ENCODE peak calls at places on chromosomes 12 and 14, in ten cellular contexts. One of them, this sample, is unnamed.

GRCh38 chr12:6386522-6386921 is 2.6 kb downstream of the LTBR start:
- DNase-seq in A549: no peak
- DNase-seq in EH: no peak
- DNase-seq in H1: no peak
- DNase-seq in NCI-H1048: no peak
- DNase-seq in cortex of kidney: no peak
- DNase-seq in posterior cingulate gyrus: no peak
- DNase-seq in cardiac fibroblast: no peak
- DNase-seq in amniotic epithelial cell: no peak
- DNase-seq in NCI-H345: no peak
- DNase-seq in this sample: no peak

GRCh38 chr12:120584343-120585149 is 3.3 kb upstream of the POP5 start:
- DNase-seq in NCI-H345: peak
- DNase-seq in cortex of kidney: no peak
- DNase-seq in amniotic epithelial cell: no peak
- DNase-seq in posterior cingulate gyrus: peak
- DNase-seq in H1: no peak
- DNase-seq in NCI-H1048: no peak
- DNase-seq in EH: peak
- DNase-seq in A549: peak
- DNase-seq in cardiac fibroblast: peak
- DNase-seq in this sample: no peak

GRCh38 chr14:61258985-61259384 is 22.2 kb downstream of the TMEM30B start:
- DNase-seq in cortex of kidney: no peak
- DNase-seq in A549: no peak
- DNase-seq in posterior cingulate gyrus: no peak
- DNase-seq in EH: peak
- DNase-seq in amniotic epithelial cell: no peak
- DNase-seq in NCI-H1048: no peak
- DNase-seq in H1: no peak
- DNase-seq in cardiac fibroblast: peak
- DNase-seq in NCI-H345: no peak
- DNase-seq in this sample: no peak

GRCh38 chr14:83520837-83521236 is 1987.2 kb upstream of the SEL1L start:
- DNase-seq in A549: no peak
- DNase-seq in amniotic epithelial cell: peak
- DNase-seq in cardiac fibroblast: no peak
- DNase-seq in EH: peak
- DNase-seq in H1: no peak
- DNase-seq in posterior cingulate gyrus: no peak
- DNase-seq in NCI-H345: no peak
- DNase-seq in cortex of kidney: no peak
- DNase-seq in NCI-H1048: no peak
- DNase-seq in this sample: no peak

GRCh38 chr14:64723691-64724577 is 19.7 kb downstream of the PLEKHG3 start:
- DNase-seq in cortex of kidney: no peak
- DNase-seq in cardiac fibroblast: no peak
- DNase-seq in NCI-H345: peak
- DNase-seq in A549: no peak
- DNase-seq in posterior cingulate gyrus: no peak
- DNase-seq in H1: no peak
- DNase-seq in EH: no peak
- DNase-seq in NCI-H1048: no peak
- DNase-seq in amniotic epithelial cell: peak
- DNase-seq in this sample: no peak

GRCh38 chr12:127690161-127690560 is 576.8 kb upstream of the TMEM132C start:
- DNase-seq in amniotic epithelial cell: no peak
- DNase-seq in H1: no peak
- DNase-seq in cardiac fibroblast: peak
- DNase-seq in NCI-H1048: no peak
- DNase-seq in A549: no peak
- DNase-seq in posterior cingulate gyrus: no peak
- DNase-seq in cortex of kidney: no peak
- DNase-seq in NCI-H345: no peak
- DNase-seq in EH: peak
- DNase-seq in this sample: no peak

GRCh38 chr14:68468437-68469207 is 324.2 kb downstream of the ZFP36L1 start:
- DNase-seq in EH: peak
- DNase-seq in cortex of kidney: no peak
- DNase-seq in H1: no peak
- DNase-seq in posterior cingulate gyrus: no peak
- DNase-seq in NCI-H345: no peak
- DNase-seq in amniotic epithelial cell: peak
- DNase-seq in cardiac fibroblast: peak
- DNase-seq in A549: no peak
- DNase-seq in NCI-H1048: no peak
- DNase-seq in this sample: no peak

GRCh38 chr12:92462049-92462448 is 240.7 kb upstream of the PLEKHG7 start:
- DNase-seq in A549: no peak
- DNase-seq in amniotic epithelial cell: peak
- DNase-seq in NCI-H1048: no peak
- DNase-seq in cortex of kidney: no peak
- DNase-seq in EH: no peak
- DNase-seq in NCI-H345: no peak
- DNase-seq in cardiac fibroblast: no peak
- DNase-seq in posterior cingulate gyrus: no peak
- DNase-seq in H1: no peak
- DNase-seq in this sample: no peak

GRCh38 chr12:130765186-130765659 is 49.1 kb upstream of the RIMBP2 start:
- DNase-seq in EH: peak
- DNase-seq in posterior cingulate gyrus: no peak
- DNase-seq in A549: peak
- DNase-seq in amniotic epithelial cell: peak
- DNase-seq in NCI-H345: no peak
- DNase-seq in cortex of kidney: no peak
- DNase-seq in cardiac fibroblast: peak
- DNase-seq in H1: no peak
- DNase-seq in NCI-H1048: no peak
- DNase-seq in this sample: no peak

GRCh38 chr12:24708029-24708428 is 240.9 kb downstream of the BCAT1 start:
- DNase-seq in EH: no peak
- DNase-seq in amniotic epithelial cell: no peak
- DNase-seq in A549: no peak
- DNase-seq in cortex of kidney: no peak
- DNase-seq in H1: no peak
- DNase-seq in NCI-H1048: no peak
- DNase-seq in cardiac fibroblast: no peak
- DNase-seq in NCI-H345: no peak
- DNase-seq in posterior cingulate gyrus: no peak
- DNase-seq in this sample: no peak

This sample was measured in NCI-H1436 treated with DMSO at 0.1 percent for 48 hours.